ENCODE peak calls at places on chromosome 18, in six cellular contexts. One of them, this sample, is unnamed.

GRCh38 chr18:76314496-76314895 is 180.5 kb downstream of the ZNF516 start:
- DNase-seq in mammary epithelial cell: no peak
- DNase-seq in SHP77 treated with DMSO at 0.1 percent for 48 hours: no peak
- DNase-seq in left ventricle myocardium superior: no peak
- DNase-seq in NCI-H446 treated with DMSO at 0.1 percent for 48 hours: no peak
- DNase-seq in cardiac muscle cell: no peak
- DNase-seq in this sample: no peak

GRCh38 chr18:29181151-29181901 is 1004.4 kb upstream of the CDH2 start:
- DNase-seq in cardiac muscle cell: peak
- DNase-seq in left ventricle myocardium superior: no peak
- DNase-seq in mammary epithelial cell: peak
- DNase-seq in SHP77 treated with DMSO at 0.1 percent for 48 hours: no peak
- DNase-seq in NCI-H446 treated with DMSO at 0.1 percent for 48 hours: no peak
- DNase-seq in this sample: no peak

GRCh38 chr18:34802938-34803337 is 92.8 kb downstream of the DTNA start:
- DNase-seq in NCI-H446 treated with DMSO at 0.1 percent for 48 hours: no peak
- DNase-seq in SHP77 treated with DMSO at 0.1 percent for 48 hours: no peak
- DNase-seq in left ventricle myocardium superior: no peak
- DNase-seq in cardiac muscle cell: no peak
- DNase-seq in mammary epithelial cell: no peak
- DNase-seq in this sample: no peak

GRCh38 chr18:364221-364620 is 96.4 kb upstream of the THOC1 start:
- DNase-seq in NCI-H446 treated with DMSO at 0.1 percent for 48 hours: no peak
- DNase-seq in mammary epithelial cell: no peak
- DNase-seq in SHP77 treated with DMSO at 0.1 percent for 48 hours: no peak
- DNase-seq in cardiac muscle cell: peak
- DNase-seq in left ventricle myocardium superior: no peak
- DNase-seq in this sample: no peak

GRCh38 chr18:48640566-48641270 is 101.9 kb downstream of the CTIF start:
- DNase-seq in mammary epithelial cell: no peak
- DNase-seq in NCI-H446 treated with DMSO at 0.1 percent for 48 hours: no peak
- DNase-seq in cardiac muscle cell: no peak
- DNase-seq in SHP77 treated with DMSO at 0.1 percent for 48 hours: no peak
- DNase-seq in left ventricle myocardium superior: no peak
- DNase-seq in this sample: no peak

GRCh38 chr18:28439870-28440269 is 262.9 kb upstream of the CDH2 start:
- DNase-seq in cardiac muscle cell: peak
- DNase-seq in left ventricle myocardium superior: no peak
- DNase-seq in mammary epithelial cell: no peak
- DNase-seq in NCI-H446 treated with DMSO at 0.1 percent for 48 hours: no peak
- DNase-seq in SHP77 treated with DMSO at 0.1 percent for 48 hours: no peak
- DNase-seq in this sample: no peak

GRCh38 chr18:4309227-4309626 is 145.9 kb downstream of the DLGAP1 start:
- DNase-seq in SHP77 treated with DMSO at 0.1 percent for 48 hours: no peak
- DNase-seq in NCI-H446 treated with DMSO at 0.1 percent for 48 hours: no peak
- DNase-seq in left ventricle myocardium superior: no peak
- DNase-seq in mammary epithelial cell: no peak
- DNase-seq in cardiac muscle cell: no peak
- DNase-seq in this sample: no peak

GRCh38 chr18:27847412-27847811 is 329.5 kb downstream of the CDH2 start:
- DNase-seq in mammary epithelial cell: no peak
- DNase-seq in NCI-H446 treated with DMSO at 0.1 percent for 48 hours: no peak
- DNase-seq in left ventricle myocardium superior: no peak
- DNase-seq in SHP77 treated with DMSO at 0.1 percent for 48 hours: no peak
- DNase-seq in cardiac muscle cell: no peak
- DNase-seq in this sample: no peak

GRCh38 chr18:63040788-63041410 is 278.7 kb downstream of the BCL2 start:
- DNase-seq in NCI-H446 treated with DMSO at 0.1 percent for 48 hours: no peak
- DNase-seq in cardiac muscle cell: no peak
- DNase-seq in SHP77 treated with DMSO at 0.1 percent for 48 hours: no peak
- DNase-seq in mammary epithelial cell: no peak
- DNase-seq in left ventricle myocardium superior: no peak
- DNase-seq in this sample: no peak

GRCh38 chr18:9839806-9840205 is 46.0 kb upstream of the TXNDC2 start:
- DNase-seq in cardiac muscle cell: no peak
- DNase-seq in mammary epithelial cell: no peak
- DNase-seq in left ventricle myocardium superior: peak
- DNase-seq in SHP77 treated with DMSO at 0.1 percent for 48 hours: no peak
- DNase-seq in NCI-H446 treated with DMSO at 0.1 percent for 48 hours: no peak
- DNase-seq in this sample: no peak

GRCh38 chr18:7958081-7958896 is 391.2 kb downstream of the PTPRM start:
- DNase-seq in cardiac muscle cell: peak
- DNase-seq in NCI-H446 treated with DMSO at 0.1 percent for 48 hours: no peak
- DNase-seq in mammary epithelial cell: no peak
- DNase-seq in left ventricle myocardium superior: no peak
- DNase-seq in SHP77 treated with DMSO at 0.1 percent for 48 hours: no peak
- DNase-seq in this sample: no peak

GRCh38 chr18:45321520-45321919 is 293.8 kb upstream of the SLC14A2 start:
- DNase-seq in left ventricle myocardium superior: peak
- DNase-seq in mammary epithelial cell: no peak
- DNase-seq in NCI-H446 treated with DMSO at 0.1 percent for 48 hours: no peak
- DNase-seq in cardiac muscle cell: no peak
- DNase-seq in SHP77 treated with DMSO at 0.1 percent for 48 hours: peak
- DNase-seq in this sample: no peak

GRCh38 chr18:50427896-50428295 is 53.0 kb downstream of the SKA1 start:
- DNase-seq in left ventricle myocardium superior: no peak
- DNase-seq in NCI-H446 treated with DMSO at 0.1 percent for 48 hours: no peak
- DNase-seq in cardiac muscle cell: no peak
- DNase-seq in SHP77 treated with DMSO at 0.1 percent for 48 hours: no peak
- DNase-seq in mammary epithelial cell: no peak
- DNase-seq in this sample: no peak

GRCh38 chr18:11741505-11742145 is 52.6 kb downstream of the GNAL start:
- DNase-seq in cardiac muscle cell: no peak
- DNase-seq in left ventricle myocardium superior: no peak
- DNase-seq in NCI-H446 treated with DMSO at 0.1 percent for 48 hours: no peak
- DNase-seq in SHP77 treated with DMSO at 0.1 percent for 48 hours: no peak
- DNase-seq in mammary epithelial cell: no peak
- DNase-seq in this sample: no peak

This sample was measured in Right ventricle myocardium inferior.